ENCODE peak calls at places on chromosomes 2 and 18, in eight cellular contexts. O is GM23248, J is cardiac fibroblast, A is cardiac muscle cell, L is NCI-H460, P is LHCN-M2, I is NCI-H510A treated with DMSO at 0.1 percent for 48 hours, Z is SW480. F is an unnamed sample.

GRCh38 chr2:10039658-10040410 is 3.5 kb upstream of the KLF11 start:
- DNase-seq in A (no peak), P (no peak), L (no peak), I (no peak), J (no peak), O (peak; percentile 89), Z (no peak), F (no peak)

GRCh38 chr2:29902356-29902755 is 19.0 kb downstream of the ALK start:
- DNase-seq in I (no peak), A (peak; percentile 40), O (peak; percentile 4), P (no peak), L (no peak), J (no peak), Z (no peak), F (no peak)

GRCh38 chr18:51051105-51051712 is 21.2 kb downstream of the SMAD4 start:
- DNase-seq in L (peak; percentile 33), P (peak; percentile 58), Z (peak; percentile 16), I (no peak), O (peak; percentile 80), J (peak; percentile 73), A (peak; percentile 66), F (peak; percentile 33)

GRCh38 chr2:284896-285492 is 2.9 kb downstream of the ALKAL2 start:
- DNase-seq in J (peak; percentile 35), P (no peak), O (no peak), L (no peak), A (no peak), I (no peak), Z (no peak), F (no peak)

GRCh38 chr2:46690825-46691224 is 211.5 kb downstream of the TMEM247 start:
- DNase-seq in I (no peak), P (peak; percentile 68), J (peak; percentile 77), Z (peak; percentile 58), O (peak; percentile 80), A (no peak), L (peak; percentile 44), F (peak; percentile 42)

GRCh38 chr2:139495851-139496250 is 715.7 kb upstream of the NXPH2 start:
- DNase-seq in O (no peak), J (no peak), Z (no peak), I (peak; percentile 48), L (no peak), P (no peak), A (no peak), F (no peak)

GRCh38 chr2:184169366-184169765 is 429.0 kb upstream of the ZNF804A start:
- DNase-seq in A (no peak), J (no peak), Z (no peak), L (no peak), P (no peak), I (no peak), O (no peak), F (no peak)

GRCh38 chr18:13376298-13376840 is 157.8 kb downstream of the LDLRAD4 start:
- DNase-seq in L (no peak), P (no peak), A (no peak), J (no peak), I (no peak), O (no peak), Z (no peak), F (no peak)

GRCh38 chr2:219405451-219405850 is 12.7 kb upstream of the DES start:
- DNase-seq in A (peak; percentile 41), Z (no peak), L (no peak), J (peak; percentile 30), I (no peak), O (peak; percentile 41), P (peak; percentile 63), F (no peak)

GRCh38 chr18:31041346-31042067 is 1.0 kb downstream of the DSC3 start:
- DNase-seq in I (no peak), L (no peak), O (no peak), A (peak; percentile 40), P (no peak), Z (no peak), J (peak; percentile 23), F (no peak)

GRCh38 chr18:63206433-63207153 is 113.0 kb downstream of the BCL2 start:
- DNase-seq in J (no peak), A (no peak), L (no peak), P (no peak), Z (no peak), I (peak; percentile 95), O (no peak), F (no peak)

GRCh38 chr18:56447972-56448371 is 190.4 kb downstream of the TXNL1 start:
- DNase-seq in I (no peak), O (no peak), Z (no peak), P (no peak), L (no peak), J (no peak), A (no peak), F (no peak)

GRCh38 chr2:202030676-202031075 is 3.0 kb upstream of the FZD7 start:
- DNase-seq in I (no peak), Z (no peak), P (no peak), J (peak; percentile 29), L (no peak), O (peak; percentile 91), A (no peak), F (no peak)

GRCh38 chr2:1010373-1011017 is 59.8 kb downstream of the SNTG2 start:
- DNase-seq in A (peak; percentile 87), J (peak; percentile 30), O (no peak), I (peak; percentile 75), L (no peak), Z (no peak), P (no peak), F (no peak)

GRCh38 chr2:218020966-218021535 is 18.3 kb upstream of the TNS1 start:
- DNase-seq in L (no peak), O (no peak), Z (no peak), P (no peak), A (no peak), I (no peak), J (no peak), F (no peak)

GRCh38 chr2:228801451-228801850 is 469.6 kb downstream of the PID1 start:
- DNase-seq in A (no peak), L (no peak), O (no peak), P (no peak), J (no peak), Z (no peak), I (no peak), F (no peak)

GRCh38 chr2:230878599-230878965 is 13.8 kb downstream of the ITM2C start:
- DNase-seq in I (no peak), O (no peak), J (no peak), P (no peak), L (no peak), A (no peak), Z (no peak), F (no peak)

GRCh38 chr2:73995810-73996209 is 11.1 kb downstream of the TET3 start:
- DNase-seq in L (no peak), A (no peak), J (no peak), I (no peak), P (no peak), O (no peak), Z (no peak), F (no peak)

GRCh38 chr2:19102696-19103403 is 255.6 kb downstream of the OSR1 start:
- DNase-seq in P (peak; percentile 33), O (no peak), L (no peak), I (no peak), Z (no peak), A (no peak), J (no peak), F (no peak)

GRCh38 chr2:121211689-121212151 is 73.3 kb downstream of the TFCP2L1 start:
- DNase-seq in O (no peak), J (no peak), I (no peak), Z (no peak), L (no peak), P (no peak), A (no peak), F (no peak)

GRCh38 chr2:72113847-72114692 is 33.6 kb downstream of the CYP26B1 start:
- DNase-seq in L (no peak), O (no peak), P (no peak), I (no peak), A (no peak), J (no peak), Z (no peak), F (no peak)

GRCh38 chr2:62313433-62314227 is 117.7 kb downstream of the B3GNT2 start:
- DNase-seq in J (no peak), A (no peak), L (no peak), O (no peak), Z (no peak), I (no peak), P (no peak), F (no peak)

GRCh38 chr2:11683486-11683885 is 13.5 kb upstream of the NTSR2 start:
- DNase-seq in L (no peak), Z (peak; percentile 25), A (no peak), J (no peak), O (no peak), P (no peak), I (peak; percentile 81), F (no peak)

GRCh38 chr2:49914281-49914680 is 760.0 kb upstream of the FSHR start:
- DNase-seq in P (no peak), I (no peak), A (no peak), J (no peak), L (no peak), O (peak; percentile 7), Z (peak; percentile 63), F (no peak)

F was measured in HepG2.